ENCODE peak calls at places on chromosomes 7 and 10, in ten cellular contexts. O, E, P, C, T, U, D, R, G and K are unnamed samples.

GRCh38 chr10:79407811-79408795 is 37.3 kb downstream of the ZCCHC24 start:
- DNase-seq in O (no peak), T (no peak), D (peak), R (no peak), P (peak), C (no peak), U (no peak), G (no peak), E (no peak), K (no peak)

GRCh38 chr10:74634995-74635536 is 191.3 kb upstream of the KAT6B start:
- DNase-seq in P (no peak), U (no peak), O (no peak), C (no peak), D (no peak), R (no peak), E (no peak), G (no peak), T (no peak), K (no peak)

GRCh38 chr10:1379601-1380000 is 323.4 kb downstream of the WDR37 start:
- DNase-seq in E (no peak), D (no peak), O (no peak), R (no peak), G (no peak), P (no peak), T (no peak), U (no peak), C (no peak), K (no peak)

GRCh38 chr10:63267414-63268138 is 134.4 kb downstream of the NRBF2 start:
- DNase-seq in U (no peak), R (no peak), O (no peak), G (peak), T (no peak), C (peak), P (no peak), E (no peak), D (peak), K (no peak)

GRCh38 chr10:94036664-94037033 is 42.9 kb downstream of the PLCE1 start:
- DNase-seq in O (no peak), P (no peak), C (no peak), D (no peak), G (no peak), T (no peak), E (no peak), U (no peak), R (no peak), K (no peak)

GRCh38 chr7:121313220-121313792 is 15.5 kb upstream of the WNT16 start:
- DNase-seq in O (no peak), U (no peak), E (no peak), R (no peak), G (no peak), P (no peak), C (peak), T (no peak), D (peak), K (no peak)

GRCh38 chr10:15789793-15790525 is 70.2 kb upstream of the ITGA8 start:
- DNase-seq in U (no peak), T (no peak), D (peak), C (no peak), G (no peak), P (no peak), E (no peak), R (no peak), O (no peak), K (no peak)

GRCh38 chr10:47354162-47354561 is 6.0 kb downstream of the RBP3 start:
- DNase-seq in E (no peak), C (no peak), G (no peak), D (peak), P (no peak), R (no peak), O (no peak), T (no peak), U (no peak), K (no peak)

GRCh38 chr7:93374345-93374940 is 142.3 kb downstream of the VPS50 start:
- DNase-seq in D (peak), G (no peak), C (peak), U (no peak), P (no peak), E (no peak), O (no peak), R (peak), T (no peak), K (no peak)

GRCh38 chr7:81624021-81624630 is 145.7 kb downstream of the HGF start:
- DNase-seq in D (peak), C (peak), G (no peak), P (no peak), O (no peak), U (no peak), R (no peak), E (no peak), T (no peak), K (no peak)